ENCODE peak calls at places on chromosomes 1 and 21, in ten cellular contexts. L is heart right ventricle, G is cardiac muscle cell, V is transverse colon, J is GM12865, F is tibial nerve, E is cardiac fibroblast, B is heart left ventricle, Q is A549, M is right atrium auricular region. Z is an unnamed sample.

GRCh38 chr1:77281491-77282186 is at the start of gene AK5:
- DNase-seq in M (no peak), Q (peak), B (peak), L (peak), V (no peak), G (peak), E (peak), J (peak), F (no peak), Z (peak)

GRCh38 chr1:37606481-37607263 is 10.9 kb upstream of the GNL2 start:
- DNase-seq in M (no peak), J (no peak), L (no peak), Q (no peak), B (no peak), G (peak), F (no peak), E (peak), V (no peak), Z (no peak)

GRCh38 chr21:36647279-36648093 is 51.4 kb upstream of the SIM2 start:
- DNase-seq in V (no peak), Q (peak), F (no peak), G (peak), E (peak), J (no peak), B (no peak), M (no peak), L (no peak), Z (peak)

GRCh38 chr1:40898434-40898900 is 36.3 kb upstream of the CITED4 start:
- DNase-seq in F (no peak), E (peak), L (no peak), G (peak), V (no peak), B (no peak), M (no peak), Q (peak), J (peak), Z (peak)

GRCh38 chr1:31239653-31240241 is at the start of gene NKAIN1:
- DNase-seq in G (peak), F (no peak), M (no peak), J (no peak), L (no peak), B (no peak), Q (no peak), E (peak), V (no peak), Z (peak)

GRCh38 chr1:37752583-37753471 is 12.1 kb downstream of the EPHA10 start:
- DNase-seq in M (no peak), L (no peak), G (peak), V (peak), Q (no peak), F (no peak), E (no peak), B (no peak), J (peak), Z (peak)

GRCh38 chr1:184407816-184408510 is 21.1 kb downstream of the C1orf21 start:
- DNase-seq in B (no peak), F (no peak), J (peak), G (no peak), V (no peak), Q (peak), L (no peak), E (peak), M (no peak), Z (no peak)

GRCh38 chr21:15774590-15774989 is 44.8 kb downstream of the USP25 start:
- DNase-seq in B (no peak), G (peak), J (no peak), E (peak), F (no peak), Q (no peak), M (no peak), V (no peak), L (no peak), Z (no peak)

GRCh38 chr1:158818991-158819405 is 12.2 kb upstream of the MNDA start:
- DNase-seq in G (peak), L (no peak), Q (no peak), F (no peak), J (no peak), M (no peak), B (no peak), E (no peak), V (no peak), Z (no peak)

GRCh38 chr1:78825561-78825960 is 175.9 kb downstream of the IFI44 start:
- DNase-seq in Q (no peak), B (no peak), M (no peak), G (peak), F (no peak), L (no peak), V (no peak), J (no peak), E (peak), Z (no peak)

GRCh38 chr1:53959664-53960250 is 13.6 kb downstream of the LRRC42 start:
- DNase-seq in M (no peak), V (no peak), J (peak), E (peak), G (peak), Q (peak), F (no peak), B (no peak), L (no peak), Z (peak)

GRCh38 chr1:28668956-28669719 is 554 bp downstream of the GMEB1 start:
- DNase-seq in V (peak), G (peak), F (no peak), M (no peak), L (peak), J (peak), B (peak), Q (peak), E (peak), Z (peak)

GRCh38 chr1:230977781-230978490 is 725 bp downstream of the TTC13 start:
- DNase-seq in B (peak), L (peak), M (no peak), E (peak), F (no peak), Q (peak), G (peak), J (peak), V (peak), Z (peak)

GRCh38 chr1:75265792-75266191 is 131.6 kb downstream of the LHX8 start:
- DNase-seq in E (peak), M (no peak), B (no peak), V (no peak), J (peak), L (no peak), Q (peak), F (no peak), G (peak), Z (peak)

GRCh38 chr1:101185421-101185820 is 51.4 kb upstream of the S1PR1 start:
- DNase-seq in V (no peak), J (no peak), B (no peak), F (no peak), E (peak), G (peak), L (no peak), Q (no peak), M (no peak), Z (no peak)

GRCh38 chr21:36072453-36073167 is 2.8 kb downstream of the CBR1 start:
- DNase-seq in M (no peak), J (no peak), F (no peak), B (no peak), Q (no peak), L (no peak), V (no peak), G (no peak), E (no peak), Z (no peak)

GRCh38 chr1:74504125-74505065 is 8.0 kb downstream of the LRRC53 start:
- DNase-seq in M (no peak), F (no peak), B (peak), G (peak), E (peak), Q (peak), L (no peak), J (peak), V (peak), Z (peak)

GRCh38 chr1:54926955-54927354 is 40.0 kb upstream of the DHCR24 start:
- DNase-seq in V (no peak), Q (no peak), G (peak), M (no peak), F (no peak), B (no peak), L (no peak), J (no peak), E (peak), Z (no peak)

GRCh38 chr1:86104606-86105532 is 51.7 kb downstream of the COL24A1 start:
- DNase-seq in F (no peak), V (peak), M (no peak), J (no peak), Q (no peak), B (no peak), L (no peak), G (no peak), E (no peak), Z (peak)

GRCh38 chr21:44943005-44943685 is 3.3 kb downstream of the SLX9 start:
- DNase-seq in L (no peak), G (no peak), Q (no peak), E (no peak), J (peak), V (no peak), B (no peak), F (no peak), M (no peak), Z (no peak)

GRCh38 chr1:92968138-92969032 is 7.1 kb upstream of the DIPK1A start:
- DNase-seq in B (no peak), Q (no peak), J (peak), G (no peak), V (no peak), M (no peak), E (peak), L (no peak), F (no peak), Z (peak)

GRCh38 chr1:201789245-201789644 is 39.7 kb upstream of the IPO9 start:
- DNase-seq in J (no peak), G (no peak), L (no peak), Q (no peak), B (no peak), V (no peak), E (no peak), F (no peak), M (no peak), Z (no peak)

GRCh38 chr1:81304187-81304586 is 496.5 kb upstream of the ADGRL2 start:
- DNase-seq in V (no peak), E (peak), J (no peak), M (no peak), Q (no peak), B (no peak), L (no peak), G (peak), F (no peak), Z (no peak)

GRCh38 chr1:227317541-227318002 is 720 bp downstream of the CDC42BPA start:
- DNase-seq in J (no peak), B (peak), F (no peak), G (peak), L (peak), Q (peak), V (peak), M (no peak), E (peak), Z (peak)

GRCh38 chr1:92708368-92708950 is 76.4 kb downstream of the EVI5 start:
- DNase-seq in F (no peak), J (no peak), E (peak), Q (no peak), L (no peak), V (no peak), G (peak), B (no peak), M (no peak), Z (no peak)

GRCh38 chr1:66564250-66564649 is 30.3 kb downstream of the SGIP1 start:
- DNase-seq in J (no peak), F (no peak), L (no peak), E (peak), V (no peak), B (no peak), Q (peak), G (peak), M (no peak), Z (peak)

GRCh38 chr21:33286600-33287456 is 20.7 kb downstream of the IL10RB start:
- DNase-seq in B (peak), M (peak), Q (peak), E (peak), L (no peak), J (no peak), F (no peak), G (peak), V (peak), Z (peak)

GRCh38 chr1:114587203-114587991 is 6.0 kb upstream of the BCAS2 start:
- DNase-seq in F (no peak), E (no peak), V (no peak), G (no peak), Q (no peak), B (no peak), L (no peak), J (no peak), M (no peak), Z (no peak)

GRCh38 chr1:38029725-38030511 is 16.7 kb downstream of the POU3F1 start:
- DNase-seq in F (no peak), V (peak), J (peak), B (peak), E (peak), M (no peak), L (peak), Q (no peak), G (peak), Z (no peak)

GRCh38 chr1:209585197-209585596 is 1.7 kb downstream of the CAMK1G start:
- DNase-seq in E (no peak), L (no peak), G (no peak), F (no peak), M (no peak), J (no peak), B (no peak), V (no peak), Q (no peak), Z (no peak)

GRCh38 chr1:214658785-214659184 is 55.8 kb downstream of the CENPF start:
- DNase-seq in E (peak), L (no peak), G (peak), Q (peak), F (no peak), V (no peak), J (no peak), B (no peak), M (no peak), Z (peak)

GRCh38 chr1:100955322-100955721 is 59.4 kb downstream of the SLC30A7 start:
- DNase-seq in G (peak), V (no peak), B (no peak), Q (no peak), J (no peak), L (no peak), F (no peak), M (no peak), E (peak), Z (no peak)

GRCh38 chr1:151990058-151990855 is 3.4 kb downstream of the S100A10 start:
- DNase-seq in L (no peak), E (no peak), B (no peak), Q (no peak), G (peak), M (no peak), J (no peak), V (no peak), F (no peak), Z (no peak)

GRCh38 chr1:198350456-198350855 is 190.0 kb downstream of the ATP6V1G3 start:
- DNase-seq in L (no peak), J (no peak), M (no peak), E (no peak), F (no peak), Q (no peak), G (no peak), V (no peak), B (no peak), Z (no peak)
- TF ChIP-seq CTCF in L (no peak), J (no peak), M (no peak), E (peak), F (no peak), Q (no peak), G (peak), V (no peak), B (no peak), Z (no peak)

GRCh38 chr1:245825128-245825901 is 670.5 kb downstream of the KIF26B start:
- DNase-seq in G (peak), F (no peak), M (no peak), Q (peak), J (no peak), E (peak), B (no peak), L (no peak), V (no peak), Z (no peak)
- TF ChIP-seq CTCF in G (peak), F (no peak), M (no peak), Q (no peak), J (no peak), E (peak), B (peak), L (no peak), V (no peak), Z (no peak)

DNA sequence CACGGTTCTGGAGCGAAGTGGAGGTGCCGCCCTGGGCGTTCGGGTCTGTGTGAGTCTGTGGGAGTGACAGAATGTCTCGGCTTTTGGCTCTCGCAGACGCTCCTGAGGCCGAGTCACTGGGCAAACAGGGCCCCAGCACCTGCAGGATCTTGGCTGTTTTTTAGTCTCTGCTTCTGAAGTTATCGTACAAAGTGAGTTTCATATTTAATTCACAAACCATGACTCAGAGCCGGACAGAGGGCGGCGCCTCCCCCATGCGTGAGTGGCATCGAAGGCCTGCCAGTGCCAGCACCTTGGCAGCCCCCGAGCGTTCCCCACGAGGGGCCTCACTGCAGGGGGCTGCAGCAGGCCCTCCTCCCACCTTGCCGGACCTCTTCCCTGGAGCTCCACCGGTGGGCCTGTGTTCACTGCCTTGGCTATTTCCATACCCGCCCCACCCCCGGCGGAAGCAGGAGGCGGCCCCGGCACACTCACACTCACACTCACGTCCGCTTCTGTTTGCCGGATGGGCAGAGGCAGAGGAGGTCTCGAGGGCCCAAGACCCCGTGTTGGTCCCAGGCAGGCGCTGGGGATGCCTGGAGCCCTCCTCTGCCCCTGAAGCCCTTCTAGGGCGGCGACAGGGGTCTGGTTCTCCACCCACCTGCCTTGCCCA is 56.3 kb downstream of the MORN1 start:
- DNase-seq in J (no peak), L (no peak), M (no peak), Q (no peak), E (no peak), G (no peak), F (no peak), B (no peak), V (no peak), Z (no peak)
- TF ChIP-seq CTCF in J (no peak), L (no peak), M (no peak), Q (no peak), E (no peak), G (no peak), F (no peak), B (no peak), V (no peak), Z (no peak)

DNA sequence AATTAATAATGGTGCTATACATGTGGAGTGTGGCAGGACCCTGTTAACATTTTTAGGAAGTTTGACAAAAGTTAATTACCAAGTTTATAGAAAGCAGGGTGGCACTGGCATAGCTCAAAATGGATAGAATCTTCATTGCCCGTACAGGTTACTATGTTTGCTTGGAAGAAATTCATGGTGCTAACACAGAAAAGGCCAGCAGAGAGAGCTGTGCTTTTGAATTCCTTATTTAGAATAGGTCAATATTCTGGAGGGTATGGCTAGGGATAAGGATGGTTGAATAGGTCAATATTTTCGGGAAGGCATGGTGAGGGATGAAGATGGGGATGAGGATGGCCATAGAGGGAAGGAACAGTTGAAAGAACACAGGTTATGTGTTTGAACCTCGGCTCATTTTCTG is 345.1 kb downstream of the LMO4 start:
- DNase-seq in M (no peak), L (no peak), B (no peak), Q (no peak), G (peak), V (no peak), J (no peak), F (no peak), E (peak), Z (no peak)
- TF ChIP-seq CTCF in M (no peak), L (no peak), B (no peak), Q (no peak), G (peak), V (no peak), J (no peak), F (no peak), E (peak), Z (no peak)

GRCh38 chr21:43645414-43645891 is 13.8 kb downstream of the HSF2BP start:
- DNase-seq in B (peak), G (peak), E (peak), F (no peak), Q (peak), J (peak), M (peak), L (no peak), V (peak), Z (peak)
- TF ChIP-seq CTCF in B (peak), G (peak), E (peak), F (peak), Q (peak), J (peak), M (no peak), L (peak), V (peak), Z (no peak)

GRCh38 chr21:16992448-16992847 is 520.4 kb upstream of the CXADR start:
- DNase-seq in V (no peak), G (no peak), J (no peak), M (no peak), F (no peak), Q (no peak), L (no peak), B (no peak), E (no peak), Z (no peak)
- TF ChIP-seq CTCF in V (no peak), G (no peak), J (no peak), M (no peak), F (no peak), Q (no peak), L (no peak), B (no peak), E (no peak), Z (no peak)